ENCODE peak calls at places on chromosome 22, in seven cellular contexts. U is T-helper 2 cell; S is Caki2; I is H54; K is stimulated activated CD4-positive, alpha-beta T cell treated with anti-CD3 and anti-CD28 coated beads, Interleukin-4, amount 100 ng/mL, for 4 hours; N is ureter; Q is neural crest cell. Y is an unnamed sample.

GRCh38 chr22:40216041-40216756 is 38.5 kb downstream of the TNRC6B start:
- DNase-seq in U (peak; percentile 23), S (no peak), I (no peak), K (no peak), N (no peak), Q (no peak), Y (no peak)

GRCh38 chr22:36413022-36413770 is 25.4 kb upstream of the MYH9 start:
- DNase-seq in U (no peak), S (peak; percentile 33), I (no peak), K (no peak), N (no peak), Q (no peak), Y (no peak)

GRCh38 chr22:42061041-42061440 is 9.6 kb downstream of the NAGA start:
- DNase-seq in U (no peak), S (no peak), I (no peak), K (no peak), N (peak; percentile 24), Q (no peak), Y (peak; percentile 12)

GRCh38 chr22:41939981-41940852 is 6.7 kb downstream of the CENPM start:
- DNase-seq in U (peak; percentile 93), S (no peak), I (no peak), K (peak; percentile 83), N (peak; percentile 83), Q (no peak), Y (no peak)

GRCh38 chr22:38097557-38098409 is 12.7 kb downstream of the BAIAP2L2 start:
- DNase-seq in U (no peak), S (no peak), I (no peak), K (no peak), N (no peak), Q (peak; percentile 43), Y (no peak)

GRCh38 chr22:43201486-43202219 is 14.7 kb upstream of the TTLL12 start:
- DNase-seq in U (no peak), S (no peak), I (no peak), K (no peak), N (no peak), Q (no peak), Y (no peak)

GRCh38 chr22:30940655-30941362 is 27.8 kb downstream of the MORC2 start:
- DNase-seq in U (peak; percentile 15), S (no peak), I (no peak), K (peak; percentile 40), N (no peak), Q (no peak), Y (no peak)

GRCh38 chr22:37633693-37634504 is 5.6 kb upstream of the SH3BP1 start:
- DNase-seq in U (peak; percentile 25), S (no peak), I (peak; percentile 71), K (peak; percentile 46), N (peak; percentile 84), Q (peak; percentile 69), Y (no peak)

GRCh38 chr22:20610757-20611156 is 103.3 kb downstream of the MED15 start:
- DNase-seq in U (no peak), S (no peak), I (no peak), K (no peak), N (no peak), Q (no peak), Y (no peak)

GRCh38 chr22:22865311-22866072 is 22.1 kb upstream of the IGLL5 start:
- DNase-seq in U (no peak), S (no peak), I (no peak), K (no peak), N (no peak), Q (no peak), Y (no peak)

GRCh38 chr22:30881361-30882180 is 87.0 kb downstream of the MORC2 start:
- DNase-seq in U (no peak), S (no peak), I (no peak), K (no peak), N (no peak), Q (no peak), Y (peak; percentile 92)

GRCh38 chr22:21624120-21624879 is 5.5 kb downstream of the YDJC start:
- DNase-seq in U (peak; percentile 27), S (no peak), I (no peak), K (peak; percentile 43), N (no peak), Q (peak; percentile 33), Y (peak; percentile 55)

GRCh38 chr22:37632174-37633081 is 7.0 kb upstream of the SH3BP1 start:
- DNase-seq in U (no peak), S (no peak), I (no peak), K (no peak), N (no peak), Q (no peak), Y (no peak)

GRCh38 chr22:24697671-24698082 is 76.8 kb downstream of the PIWIL3 start:
- DNase-seq in U (no peak), S (no peak), I (no peak), K (no peak), N (peak; percentile 82), Q (no peak), Y (no peak)

GRCh38 chr22:24503137-24503850 is 8.2 kb downstream of the UPB1 start:
- DNase-seq in U (peak; percentile 36), S (peak; percentile 60), I (peak; percentile 52), K (peak; percentile 59), N (peak; percentile 59), Q (peak; percentile 43), Y (peak; percentile 80)

GRCh38 chr22:46351767-46352166 is 16.3 kb downstream of the TRMU start:
- DNase-seq in U (no peak), S (no peak), I (no peak), K (no peak), N (no peak), Q (no peak), Y (no peak)

GRCh38 chr22:20284471-20285086 is 16.5 kb upstream of the RTN4R start:
- DNase-seq in U (no peak), S (no peak), I (no peak), K (no peak), N (no peak), Q (no peak), Y (no peak)

GRCh38 chr22:37804886-37805857 is 2.6 kb upstream of the GCAT start:
- DNase-seq in U (peak; percentile 50), S (peak; percentile 89), I (no peak), K (peak; percentile 72), N (peak; percentile 93), Q (peak; percentile 82), Y (peak; percentile 61)

GRCh38 chr22:22673099-22673498 is 28.7 kb downstream of the GGTLC2 start:
- DNase-seq in U (no peak), S (no peak), I (no peak), K (no peak), N (no peak), Q (no peak), Y (no peak)

GRCh38 chr22:33882991-33883390 is 37.3 kb downstream of the LARGE1 start:
- DNase-seq in U (no peak), S (no peak), I (no peak), K (no peak), N (no peak), Q (no peak), Y (no peak)

GRCh38 chr22:42780070-42780540 is 59.4 kb upstream of the A4GALT start:
- DNase-seq in U (no peak), S (peak; percentile 75), I (peak; percentile 40), K (no peak), N (peak; percentile 79), Q (peak; percentile 50), Y (peak; percentile 82)

GRCh38 chr22:37489994-37490393 is 3.8 kb upstream of the MFNG start:
- DNase-seq in U (no peak), S (no peak), I (no peak), K (no peak), N (no peak), Q (no peak), Y (no peak)

GRCh38 chr22:38754247-38755154 is 1.3 kb downstream of the SUN2 start:
- DNase-seq in U (no peak), S (peak; percentile 34), I (peak; percentile 19), K (peak; percentile 26), N (peak; percentile 88), Q (no peak), Y (no peak)

GRCh38 chr22:22235564-22235963 is 9.0 kb upstream of the VPREB1 start:
- DNase-seq in U (peak; percentile 20), S (no peak), I (no peak), K (peak; percentile 56), N (no peak), Q (peak; percentile 33), Y (no peak)

GRCh38 chr22:36734171-36735058 is 30.9 kb upstream of the CACNG2 start:
- DNase-seq in U (no peak), S (no peak), I (peak; percentile 48), K (no peak), N (no peak), Q (no peak), Y (no peak)

GRCh38 chr22:29400576-29400975 is 12.2 kb upstream of the AP1B1 start:
- DNase-seq in U (no peak), S (no peak), I (no peak), K (no peak), N (no peak), Q (no peak), Y (no peak)

GRCh38 chr22:22942511-22943329 is 55.1 kb downstream of the IGLL5 start:
- DNase-seq in U (peak; percentile 64), S (peak; percentile 19), I (peak; percentile 38), K (peak; percentile 70), N (peak; percentile 46), Q (peak; percentile 77), Y (peak; percentile 74)

GRCh38 chr22:19622061-19622441 is 92.3 kb upstream of the SEPTIN5 start:
- DNase-seq in U (no peak), S (no peak), I (no peak), K (no peak), N (no peak), Q (no peak), Y (no peak)

GRCh38 chr22:31497148-31497938 is 1.0 kb downstream of the SFI1 start:
- DNase-seq in U (no peak), S (peak; percentile 35), I (no peak), K (no peak), N (no peak), Q (no peak), Y (no peak)

GRCh38 chr22:40525250-40525884 is 111.2 kb downstream of the MRTFA start:
- DNase-seq in U (peak; percentile 61), S (no peak), I (no peak), K (peak; percentile 71), N (no peak), Q (peak; percentile 49), Y (no peak)

GRCh38 chr22:36860821-36861659 is at the start of gene NCF4:
- DNase-seq in U (peak; percentile 18), S (no peak), I (no peak), K (no peak), N (peak; percentile 82), Q (no peak), Y (no peak)

GRCh38 chr22:29269230-29269604 is 1.1 kb downstream of the EWSR1 start:
- DNase-seq in U (no peak), S (peak; percentile 14), I (no peak), K (no peak), N (no peak), Q (no peak), Y (no peak)

GRCh38 chr22:46652930-46653331 is 32.7 kb downstream of the GRAMD4 start:
- DNase-seq in U (no peak), S (no peak), I (no peak), K (no peak), N (no peak), Q (no peak), Y (no peak)

GRCh38 chr22:19287889-19288288 is 3.6 kb downstream of the CLTCL1 start:
- DNase-seq in U (no peak), S (peak; percentile 31), I (no peak), K (no peak), N (no peak), Q (no peak), Y (no peak)

GRCh38 chr22:45600791-45601730 is 70.6 kb upstream of the ATXN10 start:
- DNase-seq in U (no peak), S (peak; percentile 48), I (no peak), K (no peak), N (no peak), Q (no peak), Y (no peak)

GRCh38 chr22:50016308-50016987 is 3.9 kb upstream of the IL17REL start:
- DNase-seq in U (no peak), S (no peak), I (no peak), K (no peak), N (no peak), Q (no peak), Y (no peak)

GRCh38 chr22:36110306-36110791 is 50.2 kb downstream of the APOL3 start:
- DNase-seq in U (no peak), S (no peak), I (no peak), K (no peak), N (no peak), Q (no peak), Y (no peak)

GRCh38 chr22:45575607-45576272 is 73.1 kb downstream of the FBLN1 start:
- DNase-seq in U (no peak), S (no peak), I (no peak), K (no peak), N (no peak), Q (no peak), Y (no peak)